ENCODE peak calls at places on chromosomes 2 and 18, in ten cellular contexts. X is neuronal stem cell, D is pancreas, M is AG09309, K is bronchial epithelial cell, N is SJSA1, R is skeletal muscle cell, H is adrenal gland, L is brain microvascular endothelial cell, V is choroid plexus epithelial cell. W is an unnamed sample.

GRCh38 chr2:12766421-12766879 is 49.7 kb downstream of the TRIB2 start:
- DNase-seq in X (no peak), D (no peak), M (no peak), K (peak), N (no peak), R (peak), H (no peak), L (peak), V (no peak), W (no peak)

GRCh38 chr2:61426267-61426897 is 44.5 kb downstream of the USP34 start:
- DNase-seq in X (peak), D (peak), M (no peak), K (peak), N (no peak), R (no peak), H (no peak), L (no peak), V (peak), W (no peak)

GRCh38 chr18:33097126-33097525 is 324.3 kb upstream of the KLHL14 start:
- DNase-seq in X (no peak), D (no peak), M (no peak), K (peak), N (no peak), R (peak), H (no peak), L (no peak), V (no peak), W (no peak)

GRCh38 chr2:10901565-10901964 is 10.2 kb upstream of the KCNF1 start:
- DNase-seq in X (no peak), D (no peak), M (no peak), K (no peak), N (no peak), R (no peak), H (no peak), L (no peak), V (no peak), W (no peak)

GRCh38 chr18:78798402-78799175 is 181.0 kb upstream of the SALL3 start:
- DNase-seq in X (no peak), D (no peak), M (no peak), K (no peak), N (no peak), R (no peak), H (no peak), L (no peak), V (no peak), W (no peak)

GRCh38 chr2:189574793-189575475 is 5.7 kb downstream of the SLC40A1 start:
- DNase-seq in X (no peak), D (no peak), M (no peak), K (no peak), N (no peak), R (no peak), H (no peak), L (no peak), V (no peak), W (no peak)

GRCh38 chr2:226270279-226270678 is 529.3 kb downstream of the IRS1 start:
- DNase-seq in X (no peak), D (no peak), M (no peak), K (no peak), N (peak), R (no peak), H (no peak), L (no peak), V (no peak), W (no peak)

GRCh38 chr18:58639751-58640427 is 11.0 kb upstream of the ALPK2 start:
- DNase-seq in X (no peak), D (no peak), M (peak), K (peak), N (peak), R (peak), H (no peak), L (peak), V (peak), W (peak)

GRCh38 chr2:227324671-227325055 is 388 bp upstream of the MFF start:
- DNase-seq in X (no peak), D (no peak), M (no peak), K (no peak), N (no peak), R (no peak), H (peak), L (no peak), V (peak), W (no peak)

GRCh38 chr2:220434365-220434764 is 806.9 kb downstream of the SLC4A3 start:
- DNase-seq in X (no peak), D (no peak), M (peak), K (peak), N (no peak), R (peak), H (no peak), L (peak), V (peak), W (peak)

GRCh38 chr2:28821295-28821958 is 10.8 kb downstream of the SPDYA start:
- DNase-seq in X (peak), D (peak), M (peak), K (peak), N (peak), R (no peak), H (peak), L (peak), V (peak), W (peak)

GRCh38 chr2:46118656-46119338 is 178.4 kb upstream of the EPAS1 start:
- DNase-seq in X (no peak), D (no peak), M (no peak), K (no peak), N (peak), R (no peak), H (no peak), L (no peak), V (peak), W (no peak)

GRCh38 chr2:231709636-231709980 is 1.3 kb downstream of the PTMA start:
- DNase-seq in X (no peak), D (peak), M (no peak), K (no peak), N (no peak), R (no peak), H (peak), L (no peak), V (peak), W (no peak)

GRCh38 chr18:34159691-34160185 is 65.0 kb downstream of the NOL4 start:
- DNase-seq in X (no peak), D (peak), M (no peak), K (no peak), N (no peak), R (no peak), H (no peak), L (no peak), V (no peak), W (no peak)

GRCh38 chr2:46644690-46645385 is 165.5 kb downstream of the TMEM247 start:
- DNase-seq in X (no peak), D (no peak), M (no peak), K (peak), N (no peak), R (no peak), H (no peak), L (no peak), V (no peak), W (no peak)

GRCh38 chr2:118967124-118967880 is 25.3 kb downstream of the MARCO start:
- DNase-seq in X (no peak), D (no peak), M (no peak), K (no peak), N (no peak), R (no peak), H (no peak), L (no peak), V (no peak), W (no peak)

GRCh38 chr2:42319265-42319664 is 41.8 kb downstream of the COX7A2L start:
- DNase-seq in X (no peak), D (no peak), M (no peak), K (no peak), N (no peak), R (no peak), H (no peak), L (no peak), V (no peak), W (no peak)

GRCh38 chr18:74996055-74996454 is 212.9 kb downstream of the PTGR3 start:
- DNase-seq in X (no peak), D (no peak), M (no peak), K (peak), N (no peak), R (no peak), H (no peak), L (no peak), V (no peak), W (no peak)

GRCh38 chr2:199955007-199955338 is 318 bp downstream of the TYW5 start:
- DNase-seq in X (no peak), D (no peak), M (no peak), K (no peak), N (no peak), R (no peak), H (no peak), L (no peak), V (peak), W (no peak)

GRCh38 chr2:130852521-130853115 is 15.9 kb downstream of the ARHGEF4 start:
- DNase-seq in X (no peak), D (no peak), M (no peak), K (no peak), N (no peak), R (no peak), H (no peak), L (no peak), V (no peak), W (no peak)

GRCh38 chr18:484749-485464 is 15.6 kb downstream of the COLEC12 start:
- DNase-seq in X (no peak), D (no peak), M (no peak), K (no peak), N (no peak), R (no peak), H (no peak), L (no peak), V (no peak), W (no peak)

GRCh38 chr2:193806088-193806774 is 1611.5 kb upstream of the TMEFF2 start:
- DNase-seq in X (no peak), D (no peak), M (no peak), K (peak), N (no peak), R (no peak), H (no peak), L (no peak), V (peak), W (peak)

GRCh38 chr2:224909885-224910517 is 132.3 kb downstream of the DOCK10 start:
- DNase-seq in X (no peak), D (peak), M (peak), K (peak), N (no peak), R (peak), H (peak), L (peak), V (peak), W (peak)

GRCh38 chr2:85291425-85292023 is 36.3 kb downstream of the TGOLN2 start:
- DNase-seq in X (no peak), D (no peak), M (no peak), K (no peak), N (no peak), R (no peak), H (no peak), L (no peak), V (no peak), W (no peak)

GRCh38 chr2:229571243-229571642 is 143.1 kb downstream of the DNER start:
- DNase-seq in X (no peak), D (no peak), M (no peak), K (no peak), N (no peak), R (no peak), H (no peak), L (no peak), V (no peak), W (no peak)

GRCh38 chr18:61851940-61852451 is 40.8 kb downstream of the RNF152 start:
- DNase-seq in X (no peak), D (no peak), M (peak), K (no peak), N (peak), R (peak), H (no peak), L (peak), V (peak), W (peak)

GRCh38 chr18:54163458-54163857 is 61.0 kb downstream of the MBD2 start:
- DNase-seq in X (no peak), D (no peak), M (no peak), K (peak), N (no peak), R (no peak), H (no peak), L (no peak), V (no peak), W (peak)

GRCh38 chr18:54161267-54161666 is 63.2 kb downstream of the MBD2 start:
- DNase-seq in X (no peak), D (no peak), M (no peak), K (no peak), N (no peak), R (no peak), H (no peak), L (no peak), V (no peak), W (no peak)

GRCh38 chr18:54159916-54160315 is 64.6 kb downstream of the MBD2 start:
- DNase-seq in X (no peak), D (no peak), M (no peak), K (no peak), N (no peak), R (no peak), H (no peak), L (no peak), V (no peak), W (no peak)

GRCh38 chr18:54165450-54165849 is 59.0 kb downstream of the MBD2 start:
- DNase-seq in X (no peak), D (no peak), M (no peak), K (no peak), N (no peak), R (no peak), H (no peak), L (no peak), V (no peak), W (no peak)

DNA sequence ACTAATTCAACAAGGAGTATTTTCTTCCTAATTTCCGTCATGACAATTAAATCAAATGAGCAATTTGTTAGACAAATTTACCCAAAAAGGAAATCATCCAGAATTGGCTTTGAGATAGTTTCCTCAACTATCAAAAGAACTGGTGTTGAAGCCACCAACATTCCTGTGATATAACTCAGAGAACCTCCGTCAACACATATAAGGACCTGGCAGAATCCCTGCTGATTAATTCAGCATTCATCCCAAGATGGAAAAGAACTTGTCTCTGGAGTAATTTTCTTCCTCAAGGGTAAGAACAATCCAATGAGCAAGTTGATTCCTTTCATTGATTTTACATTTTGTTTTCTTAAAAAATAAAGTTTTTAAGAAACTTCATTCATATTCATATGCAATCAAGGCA is 62.0 kb downstream of the MBD2 start:
- DNase-seq in X (no peak), D (no peak), M (peak), K (peak), N (peak), R (peak), H (no peak), L (peak), V (peak), W (peak)
- H3K4me3 ChIP-seq in X (no peak), D (no peak), M (no peak), K (no peak), N (no peak), R (no peak), H (no peak), L (no peak), V (no peak), W (no peak)

GRCh38 chr18:42937434-42937833 is 178.1 kb downstream of the RIT2 start:
- DNase-seq in X (no peak), D (no peak), M (no peak), K (no peak), N (no peak), R (no peak), H (no peak), L (no peak), V (no peak), W (no peak)

GRCh38 chr18:42931501-42931900 is 184.0 kb downstream of the RIT2 start:
- DNase-seq in X (no peak), D (no peak), M (no peak), K (no peak), N (peak), R (peak), H (no peak), L (peak), V (peak), W (peak)

GRCh38 chr18:42941860-42942259 is 173.6 kb downstream of the RIT2 start:
- DNase-seq in X (no peak), D (no peak), M (no peak), K (no peak), N (no peak), R (no peak), H (no peak), L (no peak), V (no peak), W (no peak)

GRCh38 chr18:42936289-42936688 is 179.2 kb downstream of the RIT2 start:
- DNase-seq in X (no peak), D (no peak), M (no peak), K (no peak), N (no peak), R (no peak), H (no peak), L (no peak), V (no peak), W (no peak)
- H3K4me3 ChIP-seq in X (no peak), D (no peak), M (no peak), K (no peak), N (no peak), R (no peak), H (no peak), L (no peak), V (no peak), W (no peak)

GRCh38 chr2:55837073-55837472 is 86.5 kb downstream of the EFEMP1 start:
- DNase-seq in X (no peak), D (no peak), M (no peak), K (no peak), N (no peak), R (no peak), H (no peak), L (no peak), V (no peak), W (no peak)
- H3K4me3 ChIP-seq in X (no peak), D (no peak), M (no peak), K (no peak), N (no peak), R (no peak), H (no peak), L (no peak), V (no peak), W (no peak)

GRCh38 chr2:109129921-109130725 is 1.1 kb downstream of the SH3RF3 start:
- DNase-seq in X (no peak), D (no peak), M (no peak), K (no peak), N (peak), R (no peak), H (peak), L (no peak), V (peak), W (peak)
- H3K4me3 ChIP-seq in X (peak), D (peak), M (peak), K (no peak), N (peak), R (peak), H (peak), L (peak), V (peak), W (peak)

GRCh38 chr2:45043171-45043570 is 33.9 kb upstream of the SIX2 start:
- DNase-seq in X (no peak), D (no peak), M (no peak), K (no peak), N (no peak), R (no peak), H (no peak), L (no peak), V (no peak), W (no peak)
- H3K4me3 ChIP-seq in X (no peak), D (no peak), M (no peak), K (no peak), N (no peak), R (no peak), H (no peak), L (no peak), V (no peak), W (no peak)

GRCh38 chr2:68732036-68732435 is 2.6 kb upstream of the ARHGAP25 start:
- DNase-seq in X (no peak), D (no peak), M (no peak), K (no peak), N (no peak), R (no peak), H (no peak), L (no peak), V (no peak), W (no peak)
- H3K4me3 ChIP-seq in X (no peak), D (no peak), M (no peak), K (no peak), N (no peak), R (no peak), H (no peak), L (no peak), V (no peak), W (no peak)

DNA sequence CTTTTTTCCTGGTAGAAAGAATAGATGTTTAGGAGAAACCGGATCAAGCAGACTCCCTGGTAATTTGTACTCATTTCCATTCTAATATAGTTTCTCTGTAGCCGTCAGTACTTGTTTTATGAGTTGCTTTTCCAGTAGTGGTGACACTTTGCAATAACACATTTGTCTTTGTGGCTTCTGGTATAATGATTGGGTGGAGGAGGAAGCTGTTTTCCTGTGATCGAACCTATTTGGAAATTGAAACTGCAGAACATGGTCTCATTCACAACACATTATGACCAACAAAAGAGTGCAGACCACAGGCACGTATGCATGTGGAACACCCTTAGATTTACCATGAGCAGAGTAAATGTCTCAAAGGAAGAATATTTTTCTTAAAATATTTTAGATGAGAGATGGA is 7.6 kb upstream of the SERPINB12 start:
- DNase-seq in X (no peak), D (no peak), M (no peak), K (no peak), N (no peak), R (no peak), H (no peak), L (no peak), V (no peak), W (no peak)
- H3K4me3 ChIP-seq in X (no peak), D (no peak), M (no peak), K (no peak), N (no peak), R (no peak), H (no peak), L (no peak), V (no peak), W (no peak)

DNA sequence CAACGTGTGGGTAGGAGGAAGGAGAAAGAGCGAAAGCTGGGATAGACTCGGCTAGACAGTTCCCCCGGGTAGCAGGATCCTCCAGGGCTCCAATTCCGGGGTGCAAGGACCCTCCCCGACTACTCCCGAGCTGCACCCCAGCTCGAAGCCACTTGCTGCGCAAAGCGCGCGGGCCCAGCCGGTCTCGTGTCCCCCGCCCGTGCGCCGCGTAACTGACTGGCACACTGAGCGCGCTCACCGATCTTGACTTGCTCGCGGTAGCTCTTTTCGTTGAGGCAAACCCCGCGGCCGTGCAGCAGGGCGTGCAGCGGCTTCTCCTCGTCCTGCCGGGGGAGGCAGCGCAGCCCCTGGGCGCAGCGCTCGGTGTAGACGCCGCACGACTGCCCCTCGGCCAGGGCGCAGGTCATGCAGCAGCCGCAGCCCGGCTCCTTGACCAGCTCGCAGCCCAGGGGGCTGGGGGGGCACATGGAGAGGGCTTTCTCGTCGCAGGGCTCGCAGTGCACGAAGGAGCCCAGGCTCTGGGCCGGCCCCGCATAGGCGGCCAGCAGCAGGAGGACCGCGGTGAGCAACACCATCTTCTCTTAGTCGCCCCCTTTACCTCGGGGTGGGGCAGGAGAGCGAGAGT is 1.0 kb downstream of the IGFBP5 start:
- DNase-seq in X (no peak), D (no peak), M (no peak), K (peak), N (peak), R (no peak), H (peak), L (peak), V (peak), W (peak)
- H3K4me3 ChIP-seq in X (peak), D (peak), M (peak), K (peak), N (peak), R (peak), H (peak), L (peak), V (peak), W (peak)

GRCh38 chr2:157468931-157469708 is 25.2 kb upstream of the CYTIP start:
- DNase-seq in X (no peak), D (no peak), M (peak), K (peak), N (peak), R (peak), H (no peak), L (peak), V (peak), W (peak)
- H3K4me3 ChIP-seq in X (no peak), D (no peak), M (no peak), K (no peak), N (no peak), R (no peak), H (no peak), L (no peak), V (no peak), W (no peak)